ENCODE peak calls at places on chromosome 10, in four cellular contexts. W is fibroblast of lung, V is H9, M is GM23248. R is an unnamed sample.

GRCh38 chr10:33335800-33336605 is 1.5 kb upstream of the NRP1 start:
- DNase-seq in W (peak; percentile 81), V (peak; percentile 49), M (peak; percentile 84), R (peak; percentile 77)

GRCh38 chr10:64206409-64206808 is 685.2 kb downstream of the REEP3 start:
- DNase-seq in W (no peak), V (no peak), M (no peak), R (no peak)

GRCh38 chr10:62851449-62851848 is 35.3 kb upstream of the EGR2 start:
- DNase-seq in W (peak; percentile 32), V (peak; percentile 52), M (peak; percentile 43), R (peak; percentile 80)

GRCh38 chr10:113187066-113187777 is 237.2 kb downstream of the TCF7L2 start:
- DNase-seq in W (peak; percentile 14), V (no peak), M (no peak), R (no peak)

GRCh38 chr10:28982950-28983349 is 305.6 kb downstream of the BAMBI start:
- DNase-seq in W (no peak), V (no peak), M (no peak), R (no peak)

GRCh38 chr10:5976689-5977470 is 463 bp downstream of the IL15RA start:
- DNase-seq in W (peak; percentile 60), V (peak; percentile 57), M (peak; percentile 74), R (peak; percentile 83)

GRCh38 chr10:27997865-27998177 is 1.1 kb downstream of the ODAD2 start:
- DNase-seq in W (no peak), V (no peak), M (no peak), R (no peak)

GRCh38 chr10:51696251-51696650 is 3.1 kb downstream of the CSTF2T start:
- DNase-seq in W (no peak), V (no peak), M (peak; percentile 37), R (no peak)

GRCh38 chr10:93438796-93439253 is 43.3 kb downstream of the MYOF start:
- DNase-seq in W (no peak), V (peak; percentile 89), M (no peak), R (peak; percentile 94)

GRCh38 chr10:62025134-62025794 is 123.8 kb downstream of the ARID5B start:
- DNase-seq in W (no peak), V (no peak), M (no peak), R (no peak)

GRCh38 chr10:61904711-61905445 is 3.4 kb downstream of the ARID5B start:
- DNase-seq in W (peak; percentile 72), V (no peak), M (peak; percentile 89), R (peak; percentile 57)

GRCh38 chr10:33790506-33791283 is 456.2 kb upstream of the NRP1 start:
- DNase-seq in W (no peak), V (no peak), M (no peak), R (no peak)

GRCh38 chr10:95821766-95822165 is 65.8 kb downstream of the ENTPD1 start:
- DNase-seq in W (no peak), V (no peak), M (no peak), R (no peak)

GRCh38 chr10:21315321-21316220 is 209.9 kb downstream of the SKIDA1 start:
- DNase-seq in W (peak; percentile 92), V (peak; percentile 78), M (peak; percentile 82), R (peak; percentile 92)

GRCh38 chr10:100167521-100168312 is 18.1 kb downstream of the ERLIN1 start:
- DNase-seq in W (no peak), V (no peak), M (no peak), R (no peak)

GRCh38 chr10:104617831-104618230 is 23.3 kb upstream of the SORCS3 start:
- DNase-seq in W (no peak), V (no peak), M (no peak), R (no peak)

DNA sequence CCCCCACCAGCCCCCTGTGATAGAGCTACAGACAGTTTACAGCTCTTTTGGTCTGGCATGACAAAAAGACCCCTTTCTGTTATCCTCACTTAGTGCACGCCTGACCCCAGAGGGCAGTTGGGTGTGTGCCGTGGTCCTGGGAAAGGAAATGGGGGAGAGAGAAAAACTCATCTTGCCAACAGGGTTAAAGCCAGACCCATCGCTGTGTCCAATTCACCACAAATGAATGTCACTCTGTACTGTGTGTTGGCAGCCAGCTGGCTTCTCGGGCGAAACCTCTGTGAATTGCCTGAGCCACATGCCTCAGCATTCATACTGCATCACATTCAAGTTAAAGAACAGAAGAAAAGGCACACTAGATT is 28.6 kb upstream of the HECTD2 start:
- DNase-seq in W (no peak), V (no peak), M (peak; percentile 53), R (no peak)
- H3K9ac ChIP-seq in W (no peak overlapping the region), V (no peak overlapping the region), M (no peak overlapping the region), R (no peak overlapping the region)

DNA sequence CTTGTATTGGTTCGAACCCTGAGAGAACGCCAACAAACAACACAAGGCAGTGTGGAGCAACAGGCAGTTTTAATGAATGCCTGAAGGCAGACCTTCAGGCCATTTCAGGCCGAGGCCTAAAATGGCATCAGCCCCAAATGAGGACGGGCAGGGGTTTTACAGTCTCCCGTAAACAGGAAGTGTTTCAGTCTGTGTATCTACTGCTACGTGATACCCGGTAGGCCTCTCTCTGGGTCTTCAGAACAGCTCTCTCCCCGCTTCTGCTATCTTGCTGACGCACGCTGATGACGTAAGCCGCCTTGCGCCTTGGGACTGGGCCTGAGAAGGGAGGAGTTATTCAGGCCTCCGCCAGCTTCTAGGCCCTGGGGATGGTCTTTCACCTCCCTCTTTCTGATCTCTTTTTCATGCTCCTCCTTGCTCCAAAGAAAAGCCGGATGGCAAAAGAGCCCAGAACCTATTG is 67.7 kb downstream of the ST8SIA6 start:
- DNase-seq in W (peak; percentile 6), V (peak; percentile 33), M (no peak), R (no peak)
- H3K9ac ChIP-seq in W (no peak overlapping the region), V (no peak overlapping the region), M (no peak overlapping the region), R (no peak overlapping the region)

GRCh38 chr10:48708144-48708543 is 23.5 kb downstream of the WDFY4 start:
- DNase-seq in W (no peak), V (no peak), M (peak; percentile 3), R (no peak)
- H3K9ac ChIP-seq in W (no peak overlapping the region), V (no peak overlapping the region), M (no peak overlapping the region), R (no peak overlapping the region)

GRCh38 chr10:122181901-122182799 is 88.9 kb upstream of the BTBD16 start:
- DNase-seq in W (peak; percentile 52), V (no peak), M (peak; percentile 60), R (peak; percentile 80)
- H3K9ac ChIP-seq in W (no peak overlapping the region), V (no peak overlapping the region), M (peak overlapping the region; percentile 21), R (peak overlapping the region; percentile 8)

DNA sequence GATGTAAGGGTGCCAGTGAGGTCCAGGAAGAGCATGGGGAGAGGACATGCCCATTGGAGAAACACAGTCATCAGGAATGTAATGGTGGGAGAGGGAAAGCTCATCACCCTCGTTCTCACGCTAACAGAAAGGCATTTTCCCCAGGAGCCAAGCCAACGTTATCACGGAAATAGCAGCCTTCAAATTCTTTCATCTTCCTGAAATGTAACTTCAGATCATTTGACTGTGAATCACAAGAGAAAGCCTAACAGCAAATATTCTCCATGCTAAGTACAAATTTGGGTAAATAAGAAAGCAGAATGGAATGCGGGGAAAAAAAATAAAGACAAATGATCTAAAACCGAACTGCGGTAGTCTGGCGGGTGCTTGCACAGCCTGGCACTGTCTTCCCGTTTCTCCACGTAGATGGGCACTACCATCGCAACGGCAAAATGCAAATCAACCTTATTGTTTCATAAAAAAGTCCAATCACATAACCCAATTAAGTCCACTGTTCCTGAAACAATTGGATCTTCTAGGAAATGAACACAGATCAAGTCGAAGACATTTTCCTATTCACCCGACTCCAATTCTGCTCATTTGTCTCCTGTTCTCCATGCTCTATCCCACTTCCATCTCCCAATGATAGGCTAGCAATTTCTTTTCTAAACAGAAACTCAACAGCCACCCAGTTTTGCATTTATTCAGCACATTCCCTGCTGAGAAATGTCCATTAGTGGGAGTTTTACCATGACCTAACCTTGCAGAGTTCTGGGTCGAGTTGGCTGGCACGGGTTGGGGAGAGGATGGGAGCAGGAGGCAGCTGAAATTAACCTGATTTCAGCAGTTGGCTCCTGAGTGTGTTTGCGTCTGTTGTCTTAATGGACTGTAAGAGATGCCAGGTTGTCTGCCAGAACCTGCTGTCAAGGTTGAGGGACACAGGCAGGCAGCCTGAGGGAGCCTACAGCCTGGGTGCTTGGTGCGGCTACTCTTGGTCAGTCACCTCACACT is 74.6 kb upstream of the FRMD4A start:
- DNase-seq in W (peak; percentile 79), V (no peak), M (peak; percentile 45), R (no peak)
- H3K9ac ChIP-seq in W (peak overlapping the region; percentile 4), V (no peak overlapping the region), M (no peak overlapping the region), R (no peak overlapping the region)

GRCh38 chr10:79239930-79240713 is 107.1 kb upstream of the PPIF start:
- DNase-seq in W (no peak), V (peak; percentile 84), M (no peak), R (peak; percentile 89)
- H3K9ac ChIP-seq in W (no peak overlapping the region), V (no peak overlapping the region), M (no peak overlapping the region), R (no peak overlapping the region)

DNA sequence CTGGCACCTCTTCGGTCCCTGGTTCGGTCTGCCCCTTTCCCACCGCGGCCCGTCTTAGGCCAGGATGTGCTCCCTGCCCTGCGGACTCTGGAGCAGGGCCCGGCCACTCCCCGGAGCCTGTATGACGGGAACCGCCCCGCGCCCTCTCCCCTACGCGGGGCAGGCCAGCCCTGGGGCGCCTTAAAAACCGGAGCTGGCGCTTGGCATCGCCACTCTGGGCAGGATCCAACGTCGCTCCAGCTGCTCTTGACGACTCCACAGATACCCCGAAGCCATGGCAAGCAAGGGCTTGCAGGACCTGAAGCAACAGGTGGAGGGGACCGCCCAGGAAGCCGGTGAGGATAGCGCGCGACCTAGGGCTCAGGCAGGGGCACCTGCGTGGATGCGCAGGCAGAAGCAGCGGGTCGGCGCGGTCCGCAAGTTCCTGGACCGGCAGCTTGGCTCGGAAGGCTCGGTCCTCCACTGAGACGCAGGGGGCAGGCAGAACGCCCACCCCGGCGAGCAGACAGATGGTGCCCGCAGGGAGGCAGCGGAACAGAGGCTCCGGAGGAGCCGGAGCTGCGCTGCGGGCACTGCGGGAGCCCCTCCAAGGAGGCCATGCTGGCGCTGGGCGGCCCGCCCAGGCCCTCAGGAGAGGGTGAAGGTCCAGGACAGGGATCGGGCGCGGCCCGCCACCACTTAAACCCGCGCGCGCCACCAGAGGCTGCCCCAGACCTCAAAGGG is at the start of gene ADIRF:
- DNase-seq in W (no peak), V (peak; percentile 37), M (peak; percentile 62), R (peak; percentile 49)
- H3K9ac ChIP-seq in W (peak within 1 kb of the TSS; percentile 52), V (no peak within 1 kb of the TSS), M (peak within 1 kb of the TSS; percentile 100), R (no peak within 1 kb of the TSS)

GRCh38 chr10:78474743-78475142 is 441.1 kb downstream of the RPS24 start:
- DNase-seq in W (no peak), V (no peak), M (no peak), R (no peak)

GRCh38 chr10:78471326-78471722 is 437.7 kb downstream of the RPS24 start:
- DNase-seq in W (no peak), V (peak; percentile 10), M (no peak), R (no peak)

GRCh38 chr10:78471723-78472541 is 438.3 kb downstream of the RPS24 start:
- DNase-seq in W (no peak), V (peak; percentile 30), M (no peak), R (no peak)

GRCh38 chr10:78472542-78472890 is 438.9 kb downstream of the RPS24 start:
- DNase-seq in W (no peak), V (no peak), M (no peak), R (no peak)

GRCh38 chr10:78473016-78473415 is 439.4 kb downstream of the RPS24 start:
- DNase-seq in W (no peak), V (no peak), M (no peak), R (no peak)
- H3K9ac ChIP-seq in W (no peak overlapping the region), V (no peak overlapping the region), M (no peak overlapping the region), R (no peak overlapping the region)

DNA sequence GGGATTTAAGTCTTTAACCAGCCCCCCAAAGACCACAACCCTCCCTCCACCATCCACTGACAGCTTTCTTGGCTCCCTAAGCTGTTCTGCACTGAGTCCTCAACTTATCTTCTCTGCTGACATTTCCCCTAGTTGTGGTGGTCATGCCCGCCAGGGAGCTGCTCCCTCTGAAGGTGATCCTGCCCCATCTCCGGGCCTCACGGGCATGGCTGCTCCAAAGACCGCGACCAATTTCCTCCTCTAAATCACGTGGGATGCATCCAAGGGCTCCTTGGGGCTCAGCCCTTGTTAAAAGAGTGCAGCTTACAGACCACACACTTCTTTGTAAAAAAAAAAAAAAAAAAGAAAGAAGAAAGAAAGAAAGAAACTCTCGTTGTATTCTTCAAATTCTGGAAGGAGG is 27.1 kb upstream of the KLF6 start:
- DNase-seq in W (no peak), V (no peak), M (no peak), R (no peak)
- H3K9ac ChIP-seq in W (no peak overlapping the region), V (no peak overlapping the region), M (peak overlapping the region; percentile 73), R (no peak overlapping the region)